ENCODE peak calls at places on chromosomes 16 and 17, in five cellular contexts. Z is sigmoid colon, Y is suprapubic skin, O is tibial nerve, C is A549. R is an unnamed sample.
A peak's percentile ranks its signal among the peaks of the same experiment; 100 is the strongest.

GRCh38 chr16:66228791-66229190 is 137.7 kb upstream of the CDH5 start:
- DNase-seq in Z (peak; percentile 15), Y (peak; percentile 1), O (no peak), C (no peak), R (no peak)

GRCh38 chr17:77427471-77427991 is 286.8 kb downstream of the SEC14L1 start:
- DNase-seq in Z (peak; percentile 95), Y (peak; percentile 87), O (no peak), C (no peak), R (no peak)

GRCh38 chr17:58060596-58061191 is 22.5 kb upstream of the DYNLL2 start:
- DNase-seq in Z (peak; percentile 91), Y (no peak), O (no peak), C (no peak), R (peak; percentile 83)

GRCh38 chr17:4770632-4771031 is 1.1 kb upstream of the TM4SF5 start:
- DNase-seq in Z (no peak), Y (no peak), O (no peak), C (no peak), R (no peak)

GRCh38 chr17:40112718-40113109 is 9.1 kb upstream of the MSL1 start:
- DNase-seq in Z (peak; percentile 72), Y (no peak), O (no peak), C (no peak), R (peak; percentile 51)

GRCh38 chr16:67370686-67371085 is 22.6 kb downstream of the TPPP3 start:
- DNase-seq in Z (no peak), Y (no peak), O (no peak), C (no peak), R (no peak)

GRCh38 chr17:63039899-63040602 is 74.0 kb downstream of the TANC2 start:
- DNase-seq in Z (no peak), Y (no peak), O (no peak), C (peak; percentile 29), R (no peak)

GRCh38 chr17:80159984-80160383 is 9.8 kb upstream of the CARD14 start:
- DNase-seq in Z (no peak), Y (no peak), O (no peak), C (no peak), R (no peak)

GRCh38 chr17:7179317-7180254 is at the start of gene ASGR1:
- DNase-seq in Z (peak; percentile 63), Y (no peak), O (no peak), C (no peak), R (no peak)

GRCh38 chr17:7176870-7177209 is 2.3 kb downstream of the ASGR1 start:
- DNase-seq in Z (no peak), Y (no peak), O (no peak), C (no peak), R (no peak)

GRCh38 chr17:7178973-7179316 is 225 bp downstream of the ASGR1 start:
- DNase-seq in Z (peak; percentile 53), Y (no peak), O (no peak), C (no peak), R (no peak)

GRCh38 chr17:7177210-7177953 is 1.8 kb downstream of the ASGR1 start:
- DNase-seq in Z (peak; percentile 82), Y (no peak), O (peak; percentile 24), C (peak; percentile 95), R (peak; percentile 89)

DNA sequence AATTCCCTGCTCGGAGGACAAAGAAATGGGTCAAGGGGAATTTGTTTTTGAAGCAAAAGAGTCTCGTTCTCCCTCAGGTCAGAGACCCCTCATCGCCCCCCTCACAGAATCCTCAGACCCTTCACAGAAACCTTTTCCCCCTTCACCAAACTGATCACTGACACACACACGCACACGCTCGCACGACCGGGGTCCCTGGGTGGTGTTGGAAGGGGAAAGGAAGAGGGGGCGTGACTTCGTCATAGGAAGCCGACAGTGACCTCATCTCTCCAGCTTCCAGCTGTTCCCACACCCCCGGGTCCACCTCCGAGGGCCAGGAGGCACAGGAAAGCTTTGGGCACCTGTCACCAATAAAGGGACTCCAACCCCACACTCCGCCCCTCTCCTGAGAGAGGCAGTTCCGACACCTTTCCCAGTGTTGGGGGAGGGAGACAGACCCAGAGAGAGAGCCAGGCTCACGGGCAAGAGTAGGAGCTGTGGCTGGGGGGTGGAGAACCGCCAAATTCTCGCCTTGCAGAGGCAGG is 1.2 kb downstream of the ASGR1 start:
- DNase-seq in Z (peak; percentile 62), Y (no peak), O (no peak), C (peak; percentile 47), R (no peak)
- TF ChIP-seq POLR2A in Z (no peak), Y (no peak), O (no peak), C (no peak), R (no peak)

GRCh38 chr17:43994272-43995149 is 9.9 kb upstream of the NAGS start:
- DNase-seq in Z (peak; percentile 83), Y (peak; percentile 77), O (no peak), C (peak; percentile 94), R (peak; percentile 95)
- H3K4me3 ChIP-seq in Z (peak overlapping the region; percentile 35), Y (peak overlapping the region; percentile 46), O (peak overlapping the region; percentile 20), C (peak overlapping the region; percentile 45), R (no peak overlapping the region)

DNA sequence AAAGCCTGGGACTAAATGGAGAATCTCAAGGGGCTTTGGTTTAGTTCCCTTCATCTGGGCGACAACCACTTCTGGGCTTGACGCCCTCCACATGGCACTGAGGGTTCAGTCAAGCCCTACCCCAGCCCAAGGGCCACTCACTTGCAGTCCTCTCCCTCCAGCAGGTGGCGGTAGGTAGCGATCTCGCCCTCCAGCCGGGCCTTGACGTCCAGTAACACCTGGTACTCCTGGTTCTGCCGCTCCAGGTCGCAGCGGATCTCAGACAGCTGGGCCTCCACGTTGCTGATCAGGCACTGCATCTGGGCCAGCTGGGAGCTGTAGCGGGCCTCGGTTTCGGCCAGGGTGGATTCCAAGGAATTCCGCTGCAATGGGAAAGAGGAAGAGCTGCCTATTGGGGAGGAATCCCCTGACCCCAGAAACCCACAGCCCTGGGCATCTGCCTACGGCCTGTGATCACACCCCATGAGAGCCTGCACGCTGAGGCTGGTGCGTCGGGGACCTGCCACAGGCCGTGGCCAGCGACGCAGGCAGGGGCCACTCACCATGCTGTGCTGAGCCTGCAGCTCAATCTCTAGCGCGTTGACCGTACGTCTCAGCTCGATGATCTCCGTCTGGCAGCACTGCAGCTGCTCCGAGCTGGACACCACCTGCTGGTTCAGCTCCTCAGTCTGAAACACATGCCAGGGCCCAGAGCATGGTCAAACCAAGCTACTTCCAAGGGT is 2.7 kb downstream of the KRT36 start:
- DNase-seq in Z (no peak), Y (no peak), O (no peak), C (no peak), R (no peak)
- TF ChIP-seq CTCF in Z (peak; percentile 27), Y (no peak), O (peak; percentile 16), C (peak; percentile 45), R (no peak)

DNA sequence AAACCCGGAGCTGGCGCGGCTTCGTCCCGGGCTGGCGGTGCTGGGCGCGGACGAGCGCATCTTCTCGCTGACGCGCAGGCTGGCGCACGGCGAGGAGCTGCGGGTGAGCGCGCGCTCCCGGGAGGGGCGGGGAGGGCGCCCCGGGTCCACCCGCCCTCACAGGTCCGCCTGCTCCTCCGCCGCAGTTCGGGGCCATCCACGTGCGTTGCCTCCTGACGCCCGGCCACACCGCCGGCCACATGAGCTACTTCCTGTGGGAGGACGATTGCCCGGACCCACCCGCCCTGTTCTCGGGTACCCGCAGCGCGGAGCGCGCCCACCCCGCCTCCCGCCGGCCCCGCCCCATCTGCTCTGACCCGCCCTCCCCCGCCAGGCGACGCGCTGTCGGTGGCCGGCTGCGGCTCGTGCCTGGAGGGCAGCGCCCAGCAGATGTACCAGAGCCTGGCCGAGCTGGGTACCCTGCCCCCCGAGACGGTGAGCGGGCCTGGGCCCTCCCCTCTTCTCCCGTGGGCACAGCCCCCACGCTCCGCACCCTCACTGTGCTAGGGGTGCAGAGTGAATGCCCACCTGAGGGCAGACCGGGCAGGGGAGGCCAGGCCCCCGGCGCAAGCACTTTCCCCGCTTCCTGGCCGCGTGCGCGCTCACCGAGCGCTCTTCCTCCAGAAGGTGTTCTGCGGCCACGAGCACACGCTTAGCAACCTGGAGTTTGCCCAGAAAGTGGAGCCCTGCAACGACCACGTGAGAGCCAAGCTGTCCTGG is 1.4 kb downstream of the HAGHL start:
- DNase-seq in Z (peak; percentile 83), Y (no peak), O (no peak), C (peak; percentile 63), R (peak; percentile 93)
- TF ChIP-seq POLR2A in Z (no peak), Y (no peak), O (no peak), C (no peak), R (no peak)

GRCh38 chr17:17763734-17764133 is 73.1 kb downstream of the SREBF1 start:
- DNase-seq in Z (no peak), Y (no peak), O (no peak), C (no peak), R (no peak)
- H3K4me3 ChIP-seq in Z (no peak overlapping the region), Y (no peak overlapping the region), O (no peak overlapping the region), C (no peak overlapping the region), R (no peak overlapping the region)

GRCh38 chr17:15999974-16000827 is 577 bp downstream of the TTC19 start:
- DNase-seq in Z (peak; percentile 75), Y (peak; percentile 72), O (no peak), C (no peak), R (peak; percentile 24)
- TF ChIP-seq CTCF in Z (no peak), Y (no peak), O (no peak), C (no peak), R (no peak)

DNA sequence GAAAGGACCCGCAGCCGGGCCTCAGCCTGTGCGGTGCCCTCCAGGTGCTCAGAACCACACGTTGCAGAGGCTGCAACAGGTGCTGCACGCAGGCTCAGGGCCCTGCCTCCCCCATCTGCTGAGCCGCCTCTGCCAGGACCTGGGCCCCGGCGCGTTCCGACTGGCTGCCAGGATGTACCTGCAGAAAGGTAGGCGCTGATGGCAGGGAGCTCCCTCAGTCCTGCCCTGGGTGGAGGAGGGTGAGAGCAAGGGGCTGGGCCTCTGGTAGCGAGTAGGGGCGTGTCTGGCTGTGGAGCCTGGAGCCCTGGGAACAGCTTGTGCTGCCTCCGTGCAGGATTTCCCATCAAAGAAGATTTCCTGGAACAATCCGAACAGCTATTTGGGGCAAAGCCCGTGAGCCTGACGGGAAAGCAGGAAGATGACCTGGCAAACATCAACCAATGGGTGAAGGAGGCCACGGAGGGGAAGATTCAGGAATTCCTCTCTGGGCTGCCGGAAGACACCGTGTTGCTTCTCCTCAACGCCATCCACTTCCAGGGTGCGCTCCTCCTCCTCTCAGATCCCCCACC is 4.4 kb downstream of the SERPINF2 start:
- DNase-seq in Z (no peak), Y (peak; percentile 83), O (no peak), C (no peak), R (peak; percentile 94)
- TF ChIP-seq POLR2A in Z (no peak), Y (no peak), O (no peak), C (no peak), R (no peak)

GRCh38 chr17:31560836-31561235 is 169.4 kb downstream of the RAB11FIP4 start:
- DNase-seq in Z (no peak), Y (no peak), O (no peak), C (no peak), R (no peak)
- H3K4me3 ChIP-seq in Z (peak overlapping the region; percentile 85), Y (peak overlapping the region; percentile 70), O (peak overlapping the region; percentile 65), C (no peak overlapping the region), R (no peak overlapping the region)